ENCODE peak calls at places on chromosomes 6 and 20, in four cellular contexts. X, D, Y and Q are unnamed samples.

GRCh38 chr6:121849477-121849876 is 414.0 kb downstream of the GJA1 start:
- DNase-seq in Y (peak; percentile 80), X (peak; percentile 88), D (peak; percentile 71), Q (peak; percentile 9)

GRCh38 chr6:3939964-3940363 is 90.8 kb downstream of the FAM50B start:
- DNase-seq in D (no peak), Y (no peak), X (no peak), Q (no peak)

GRCh38 chr6:52139985-52140680 is 46.0 kb upstream of the IL17A start:
- DNase-seq in X (no peak), Y (no peak), D (no peak), Q (no peak)

GRCh38 chr20:47586648-47587306 is 85.1 kb downstream of the NCOA3 start:
- DNase-seq in D (no peak), X (no peak), Y (no peak), Q (no peak)

GRCh38 chr6:85111481-85112001 is 338.3 kb upstream of the NT5E start:
- DNase-seq in Y (no peak), X (no peak), D (no peak), Q (no peak)

GRCh38 chr6:147508871-147509608 is 550 bp downstream of the SAMD5 start:
- DNase-seq in D (peak; percentile 34), X (peak; percentile 10), Y (peak; percentile 50), Q (peak; percentile 76)

GRCh38 chr6:43509984-43510826 is at the start of gene LRRC73:
- DNase-seq in D (peak; percentile 92), Y (peak; percentile 85), X (peak; percentile 84), Q (peak; percentile 43)

GRCh38 chr6:116327803-116328527 is 42.8 kb upstream of the DSE start:
- DNase-seq in D (no peak), X (peak; percentile 79), Y (peak; percentile 32), Q (no peak)

GRCh38 chr20:58069796-58070663 is 158.4 kb downstream of the ANKRD60 start:
- DNase-seq in D (no peak), Y (no peak), X (no peak), Q (no peak)

GRCh38 chr20:6956056-6956455 is 188.6 kb downstream of the BMP2 start:
- DNase-seq in Y (no peak), D (no peak), X (no peak), Q (no peak)

GRCh38 chr20:63484651-63485403 is 12.4 kb upstream of the KCNQ2 start:
- DNase-seq in D (no peak), Y (no peak), X (no peak), Q (no peak)

GRCh38 chr6:39078695-39079094 is 30.1 kb downstream of the GLP1R start:
- DNase-seq in D (no peak), Y (no peak), X (no peak), Q (no peak)

GRCh38 chr6:125910518-125910917 is 46.1 kb upstream of the HINT3 start:
- DNase-seq in X (peak; percentile 28), D (no peak), Y (no peak), Q (peak; percentile 14)

GRCh38 chr6:162099685-162100084 is 627.9 kb downstream of the PRKN start:
- DNase-seq in X (no peak), D (peak; percentile 10), Y (no peak), Q (no peak)